ENCODE peak calls at places on chromosome 11, in four cellular contexts. O, N, X and G are unnamed samples.

GRCh38 chr11:9982796-9983579 is 311.0 kb downstream of the SBF2 start:
- DNase-seq in O (peak), N (no peak), X (no peak), G (peak)

GRCh38 chr11:109298865-109299264 is 123.1 kb upstream of the C11orf87 start:
- DNase-seq in O (no peak), N (no peak), X (no peak), G (no peak)

GRCh38 chr11:75557649-75558494 is 4.2 kb upstream of the SERPINH1 start:
- DNase-seq in O (peak), N (no peak), X (peak), G (no peak)

GRCh38 chr11:46315033-46315738 is 32.1 kb upstream of the DGKZ start:
- DNase-seq in O (peak), N (peak), X (peak), G (peak)

GRCh38 chr11:75667831-75668507 is 869 bp downstream of the MAP6 start:
- DNase-seq in O (no peak), N (peak), X (peak), G (peak)

GRCh38 chr11:16785520-16786128 is 47.2 kb downstream of the C11orf58 start:
- DNase-seq in O (peak), N (peak), X (peak), G (peak)

GRCh38 chr11:120660024-120660565 is 148.5 kb downstream of the GRIK4 start:
- DNase-seq in O (peak), N (no peak), X (no peak), G (peak)

GRCh38 chr11:72195921-72196320 is 4.0 kb downstream of the FOLR1 start:
- DNase-seq in O (no peak), N (no peak), X (no peak), G (no peak)